ENCODE peak calls at places on chromosomes 4 and X, in five cellular contexts. One of them, this sample, is unnamed.

GRCh38 chr4:40165931-40166330 is 30.9 kb upstream of the RHOH start:
- DNase-seq in breast epithelium: no peak
- DNase-seq in prostate gland: no peak
- DNase-seq in sigmoid colon: no peak
- DNase-seq in HCT116: no peak
- DNase-seq in this sample: no peak

GRCh38 chrX:9379697-9380551 is 84.9 kb upstream of the TBL1X start:
- DNase-seq in breast epithelium: no peak
- DNase-seq in prostate gland: no peak
- DNase-seq in sigmoid colon: no peak
- DNase-seq in HCT116: peak; percentile 32
- DNase-seq in this sample: no peak

GRCh38 chr4:78644744-78645330 is 93.3 kb downstream of the ANXA3 start:
- DNase-seq in breast epithelium: no peak
- DNase-seq in prostate gland: peak; percentile 26
- DNase-seq in sigmoid colon: peak; percentile 76
- DNase-seq in HCT116: peak; percentile 49
- DNase-seq in this sample: peak; percentile 85

GRCh38 chrX:154436597-154437397 is at the start of gene GDI1:
- DNase-seq in breast epithelium: no peak
- DNase-seq in prostate gland: no peak
- DNase-seq in sigmoid colon: peak; percentile 82
- DNase-seq in HCT116: no peak
- DNase-seq in this sample: peak; percentile 90

GRCh38 chrX:11137543-11138139 is 26.5 kb downstream of the HCCS start:
- DNase-seq in breast epithelium: no peak
- DNase-seq in prostate gland: peak; percentile 11
- DNase-seq in sigmoid colon: no peak
- DNase-seq in HCT116: peak; percentile 13
- DNase-seq in this sample: no peak

GRCh38 chr4:8912506-8912905 is 40.9 kb upstream of the HMX1 start:
- DNase-seq in breast epithelium: peak; percentile 35
- DNase-seq in prostate gland: no peak
- DNase-seq in sigmoid colon: no peak
- DNase-seq in HCT116: no peak
- DNase-seq in this sample: peak; percentile 59

GRCh38 chrX:103779156-103779555 is 2.5 kb downstream of the PLP1 start:
- DNase-seq in breast epithelium: no peak
- DNase-seq in prostate gland: no peak
- DNase-seq in sigmoid colon: no peak
- DNase-seq in HCT116: no peak
- DNase-seq in this sample: no peak

GRCh38 chrX:19303216-19303880 is 40.4 kb upstream of the PDHA1 start:
- DNase-seq in breast epithelium: no peak
- DNase-seq in prostate gland: no peak
- DNase-seq in sigmoid colon: peak; percentile 67
- DNase-seq in HCT116: no peak
- DNase-seq in this sample: no peak

GRCh38 chr4:76688737-76689078 is 209.2 kb downstream of the SOWAHB start:
- DNase-seq in breast epithelium: no peak
- DNase-seq in prostate gland: peak; percentile 24
- DNase-seq in sigmoid colon: no peak
- DNase-seq in HCT116: no peak
- DNase-seq in this sample: no peak

GRCh38 chrX:151711787-151712186 is 4.0 kb upstream of the FATE1 start:
- DNase-seq in breast epithelium: no peak
- DNase-seq in prostate gland: no peak
- DNase-seq in sigmoid colon: no peak
- DNase-seq in HCT116: no peak
- DNase-seq in this sample: no peak

GRCh38 chr4:19772581-19772980 is 479.1 kb upstream of the SLIT2 start:
- DNase-seq in breast epithelium: no peak
- DNase-seq in prostate gland: no peak
- DNase-seq in sigmoid colon: no peak
- DNase-seq in HCT116: no peak
- DNase-seq in this sample: no peak

GRCh38 chrX:123909498-123909897 is 49.6 kb downstream of the XIAP start:
- DNase-seq in breast epithelium: no peak
- DNase-seq in prostate gland: no peak
- DNase-seq in sigmoid colon: no peak
- DNase-seq in HCT116: no peak
- DNase-seq in this sample: no peak

GRCh38 chr4:183589710-183590109 is 69.3 kb downstream of the RWDD4 start:
- DNase-seq in breast epithelium: no peak
- DNase-seq in prostate gland: no peak
- DNase-seq in sigmoid colon: no peak
- DNase-seq in HCT116: no peak
- DNase-seq in this sample: no peak

GRCh38 chr4:104615926-104616325 is 121.2 kb upstream of the CXXC4 start:
- DNase-seq in breast epithelium: no peak
- DNase-seq in prostate gland: no peak
- DNase-seq in sigmoid colon: no peak
- DNase-seq in HCT116: no peak
- DNase-seq in this sample: no peak

GRCh38 chr4:148053298-148054003 is 321.6 kb downstream of the ARHGAP10 start:
- DNase-seq in breast epithelium: no peak
- DNase-seq in prostate gland: no peak
- DNase-seq in sigmoid colon: no peak
- DNase-seq in HCT116: no peak
- DNase-seq in this sample: no peak

GRCh38 chr4:14070289-14070880 is 442.9 kb upstream of the BOD1L1 start:
- DNase-seq in breast epithelium: no peak
- DNase-seq in prostate gland: no peak
- DNase-seq in sigmoid colon: no peak
- DNase-seq in HCT116: no peak
- DNase-seq in this sample: no peak

GRCh38 chrX:47232197-47232802 is 509 bp upstream of the USP11 start:
- DNase-seq in breast epithelium: no peak
- DNase-seq in prostate gland: no peak
- DNase-seq in sigmoid colon: no peak
- DNase-seq in HCT116: no peak
- DNase-seq in this sample: no peak

GRCh38 chrX:9644335-9644734 is 121.3 kb downstream of the GPR143 start:
- DNase-seq in breast epithelium: no peak
- DNase-seq in prostate gland: no peak
- DNase-seq in sigmoid colon: peak; percentile 73
- DNase-seq in HCT116: no peak
- DNase-seq in this sample: no peak

GRCh38 chr4:161291222-161291621 is 872.6 kb downstream of the FSTL5 start:
- DNase-seq in breast epithelium: no peak
- DNase-seq in prostate gland: no peak
- DNase-seq in sigmoid colon: no peak
- DNase-seq in HCT116: no peak
- DNase-seq in this sample: no peak

GRCh38 chrX:106608016-106608415 is 3.8 kb upstream of the RADX start:
- DNase-seq in breast epithelium: no peak
- DNase-seq in prostate gland: no peak
- DNase-seq in sigmoid colon: no peak
- DNase-seq in HCT116: no peak
- DNase-seq in this sample: no peak

GRCh38 chrX:11724122-11725017 is 33.7 kb upstream of the MSL3 start:
- DNase-seq in breast epithelium: no peak
- DNase-seq in prostate gland: peak; percentile 4
- DNase-seq in sigmoid colon: no peak
- DNase-seq in HCT116: peak; percentile 7
- DNase-seq in this sample: no peak

GRCh38 chr4:6561706-6562371 is 13.2 kb upstream of the MAN2B2 start:
- DNase-seq in breast epithelium: no peak
- DNase-seq in prostate gland: no peak
- DNase-seq in sigmoid colon: no peak
- DNase-seq in HCT116: no peak
- DNase-seq in this sample: no peak

GRCh38 chrX:97876697-97877407 is 993.1 kb downstream of the RPA4 start:
- DNase-seq in breast epithelium: no peak
- DNase-seq in prostate gland: no peak
- DNase-seq in sigmoid colon: no peak
- DNase-seq in HCT116: no peak
- DNase-seq in this sample: no peak

GRCh38 chrX:113950081-113950678 is 633.7 kb upstream of the HTR2C start:
- DNase-seq in breast epithelium: no peak
- DNase-seq in prostate gland: no peak
- DNase-seq in sigmoid colon: no peak
- DNase-seq in HCT116: no peak
- DNase-seq in this sample: no peak

GRCh38 chr4:36508390-36508789 is 227.0 kb downstream of the DTHD1 start:
- DNase-seq in breast epithelium: no peak
- DNase-seq in prostate gland: no peak
- DNase-seq in sigmoid colon: no peak
- DNase-seq in HCT116: no peak
- DNase-seq in this sample: no peak

GRCh38 chrX:140817943-140818342 is 108.4 kb downstream of the LINC00632 start:
- DNase-seq in breast epithelium: no peak
- DNase-seq in prostate gland: no peak
- DNase-seq in sigmoid colon: no peak
- DNase-seq in HCT116: no peak
- DNase-seq in this sample: no peak

GRCh38 chr4:139015948-139016451 is 419 bp downstream of the NOCT start:
- DNase-seq in breast epithelium: no peak
- DNase-seq in prostate gland: peak; percentile 33
- DNase-seq in sigmoid colon: no peak
- DNase-seq in HCT116: no peak
- DNase-seq in this sample: no peak

GRCh38 chrX:70208479-70208878 is 26.0 kb upstream of the AWAT1 start:
- DNase-seq in breast epithelium: no peak
- DNase-seq in prostate gland: no peak
- DNase-seq in sigmoid colon: no peak
- DNase-seq in HCT116: no peak
- DNase-seq in this sample: no peak

GRCh38 chr4:47013373-47013772 is 18.0 kb upstream of the GABRB1 start:
- DNase-seq in breast epithelium: no peak
- DNase-seq in prostate gland: no peak
- DNase-seq in sigmoid colon: no peak
- DNase-seq in HCT116: no peak
- DNase-seq in this sample: no peak

GRCh38 chr4:151685303-151685702 is 75.5 kb downstream of the GATB start:
- DNase-seq in breast epithelium: no peak
- DNase-seq in prostate gland: no peak
- DNase-seq in sigmoid colon: no peak
- DNase-seq in HCT116: no peak
- DNase-seq in this sample: no peak

GRCh38 chrX:20437678-20438077 is 171.0 kb upstream of the RPS6KA3 start:
- DNase-seq in breast epithelium: no peak
- DNase-seq in prostate gland: no peak
- DNase-seq in sigmoid colon: no peak
- DNase-seq in HCT116: no peak
- DNase-seq in this sample: no peak
- H3K9me3 ChIP-seq in breast epithelium: no peaks in the 10 kb centered on the region
- H3K9me3 ChIP-seq in prostate gland: no peaks in the 10 kb centered on the region
- H3K9me3 ChIP-seq in sigmoid colon: no peaks in the 10 kb centered on the region
- H3K9me3 ChIP-seq in HCT116: no peaks in the 10 kb centered on the region
- H3K9me3 ChIP-seq in this sample: no peaks in the 10 kb centered on the region

GRCh38 chr4:7811536-7812190 is 128.0 kb downstream of the AFAP1 start:
- DNase-seq in breast epithelium: no peak
- DNase-seq in prostate gland: no peak
- DNase-seq in sigmoid colon: peak; percentile 92
- DNase-seq in HCT116: no peak
- DNase-seq in this sample: no peak
- TF ChIP-seq POLR2AphosphoS5 in breast epithelium: no peak
- TF ChIP-seq POLR2AphosphoS5 in prostate gland: no peak
- TF ChIP-seq POLR2AphosphoS5 in sigmoid colon: peak; percentile 62
- TF ChIP-seq POLR2AphosphoS5 in HCT116: no peak
- TF ChIP-seq POLR2AphosphoS5 in this sample: peak; percentile 3

GRCh38 chr4:128517739-128518510 is 230.3 kb upstream of the PGRMC2 start:
- DNase-seq in breast epithelium: no peak
- DNase-seq in prostate gland: no peak
- DNase-seq in sigmoid colon: peak; percentile 82
- DNase-seq in HCT116: peak; percentile 56
- DNase-seq in this sample: no peak
- H3K4me3 ChIP-seq in breast epithelium: no peak overlapping the region
- H3K4me3 ChIP-seq in prostate gland: no peak overlapping the region
- H3K4me3 ChIP-seq in sigmoid colon: no peak overlapping the region
- H3K4me3 ChIP-seq in HCT116: no peak overlapping the region
- H3K4me3 ChIP-seq in this sample: no peak overlapping the region

GRCh38 chr4:138935-139334 is 14.6 kb downstream of the ZNF718 start:
- DNase-seq in breast epithelium: no peak
- DNase-seq in prostate gland: no peak
- DNase-seq in sigmoid colon: no peak
- DNase-seq in HCT116: no peak
- DNase-seq in this sample: no peak

GRCh38 chr4:139691-140090 is 15.4 kb downstream of the ZNF718 start:
- DNase-seq in breast epithelium: no peak
- DNase-seq in prostate gland: no peak
- DNase-seq in sigmoid colon: no peak
- DNase-seq in HCT116: no peak
- DNase-seq in this sample: no peak
- H3K9me3 ChIP-seq in breast epithelium: peaks cover 96% of the 10 kb centered on the region
- H3K9me3 ChIP-seq in prostate gland: peaks cover 4% of the 10 kb centered on the region
- H3K9me3 ChIP-seq in sigmoid colon: peaks cover 4% of the 10 kb centered on the region
- H3K9me3 ChIP-seq in HCT116: peaks cover 11% of the 10 kb centered on the region
- H3K9me3 ChIP-seq in this sample: peaks cover 100% of the 10 kb centered on the region

DNA sequence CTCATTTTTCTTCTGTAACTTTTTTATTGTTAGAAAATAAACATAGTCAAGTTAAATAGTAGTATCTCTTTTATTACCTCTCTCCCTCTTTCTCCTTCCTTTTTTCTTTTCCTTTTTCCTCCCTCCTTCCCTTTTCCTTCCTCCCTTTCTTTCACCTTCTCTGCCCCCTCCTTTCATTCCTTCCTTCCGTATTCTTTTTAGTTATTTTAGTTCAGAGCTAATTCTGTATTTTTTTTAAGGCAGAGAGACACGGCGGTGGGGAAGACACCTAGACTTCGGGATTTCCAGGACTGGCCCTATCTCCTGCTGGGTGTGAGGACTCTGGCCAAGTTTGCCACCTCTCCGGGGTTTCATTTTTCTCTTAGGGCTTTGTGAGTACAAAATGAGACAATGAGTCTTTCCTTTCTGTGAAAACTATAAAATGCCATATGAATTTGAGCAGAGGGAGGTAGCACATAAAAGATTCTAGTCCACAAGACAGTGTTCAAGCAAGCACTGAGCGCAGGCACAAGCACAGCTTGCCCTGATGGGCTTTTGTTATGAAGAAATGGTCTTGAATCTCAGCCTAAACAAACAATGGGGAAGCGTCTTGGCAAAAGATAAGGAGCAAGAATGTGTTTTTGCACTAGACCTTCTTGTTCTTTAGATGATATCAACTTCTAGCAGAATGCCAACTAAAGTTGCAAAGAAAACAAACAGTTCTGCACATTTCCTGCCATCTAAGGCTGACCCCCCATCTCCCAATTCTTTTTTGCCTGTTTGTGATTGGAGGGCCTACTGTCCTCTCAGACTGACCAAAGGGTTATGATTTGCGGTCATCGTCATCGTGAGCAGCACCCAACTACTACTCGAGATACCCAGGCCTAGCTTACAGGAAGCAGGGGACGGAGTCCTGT is 72.9 kb upstream of the ZNF518B start:
- DNase-seq in breast epithelium: no peak
- DNase-seq in prostate gland: peak; percentile 79
- DNase-seq in sigmoid colon: no peak
- DNase-seq in HCT116: no peak
- DNase-seq in this sample: no peak
- TF ChIP-seq POLR2AphosphoS5 in breast epithelium: no peak
- TF ChIP-seq POLR2AphosphoS5 in prostate gland: peak; percentile 93
- TF ChIP-seq POLR2AphosphoS5 in sigmoid colon: no peak
- TF ChIP-seq POLR2AphosphoS5 in HCT116: no peak
- TF ChIP-seq POLR2AphosphoS5 in this sample: no peak

GRCh38 chr4:58807843-58808605 is 1697.8 kb upstream of the IGFBP7 start:
- DNase-seq in breast epithelium: no peak
- DNase-seq in prostate gland: no peak
- DNase-seq in sigmoid colon: no peak
- DNase-seq in HCT116: no peak
- DNase-seq in this sample: no peak
- H3K4me3 ChIP-seq in breast epithelium: no peak overlapping the region
- H3K4me3 ChIP-seq in prostate gland: no peak overlapping the region
- H3K4me3 ChIP-seq in sigmoid colon: no peak overlapping the region
- H3K4me3 ChIP-seq in HCT116: no peak overlapping the region
- H3K4me3 ChIP-seq in this sample: no peak overlapping the region